ENCODE peak calls at places on chromosomes 3 and 15, in nine cellular contexts. A is stimulated activated CD4-positive, alpha-beta T cell treated with anti-CD3 and anti-CD28 coated beads, Interleukin-12 subunit alpha, Interleukin-12 subunit beta, amount 100 ng/mL, for 4 hours; R is GM19239; T is T-helper 17 cell; G is GM20000; N is T47D; Q is MCF 10A; L is body of pancreas; O is NCI-H2029. B is an unnamed sample.

GRCh38 chr3:19250959-19251610 is 102.8 kb downstream of the KCNH8 start:
- DNase-seq in A (no peak), R (no peak), T (no peak), G (no peak), N (no peak), Q (no peak), L (peak; percentile 36), O (no peak), B (no peak)

GRCh38 chr3:178063475-178063874 is 472.8 kb upstream of the KCNMB2 start:
- DNase-seq in A (no peak), R (no peak), T (no peak), G (no peak), N (no peak), Q (no peak), L (no peak), O (no peak), B (no peak)

GRCh38 chr3:167728176-167728575 is 6.5 kb downstream of the PDCD10 start:
- DNase-seq in A (no peak), R (no peak), T (no peak), G (no peak), N (no peak), Q (peak; percentile 49), L (no peak), O (no peak), B (no peak)

GRCh38 chr3:157614896-157615295 is 111.7 kb upstream of the VEPH1 start:
- DNase-seq in A (no peak), R (no peak), T (no peak), G (no peak), N (no peak), Q (no peak), L (no peak), O (no peak), B (no peak)

GRCh38 chr3:127970966-127971592 is 56.0 kb downstream of the KBTBD12 start:
- DNase-seq in A (no peak), R (peak; percentile 29), T (no peak), G (peak; percentile 59), N (peak; percentile 50), Q (peak; percentile 66), L (peak; percentile 24), O (peak; percentile 52), B (no peak)

GRCh38 chr15:58875343-58875742 is 58.1 kb downstream of the SLTM start:
- DNase-seq in A (no peak), R (no peak), T (no peak), G (no peak), N (no peak), Q (peak; percentile 56), L (no peak), O (no peak), B (no peak)

GRCh38 chr3:47522082-47522987 is 8.8 kb upstream of the ELP6 start:
- DNase-seq in A (peak; percentile 64), R (peak; percentile 73), T (peak; percentile 52), G (peak; percentile 85), N (peak; percentile 43), Q (peak; percentile 87), L (peak; percentile 88), O (peak; percentile 93), B (peak; percentile 83)

GRCh38 chr3:181720281-181720680 is 8.6 kb downstream of the SOX2 start:
- DNase-seq in A (no peak), R (no peak), T (no peak), G (no peak), N (no peak), Q (no peak), L (no peak), O (no peak), B (no peak)

GRCh38 chr15:63896336-63897115 is 62.8 kb upstream of the HERC1 start:
- DNase-seq in A (no peak), R (peak; percentile 75), T (no peak), G (peak; percentile 83), N (no peak), Q (peak; percentile 44), L (peak; percentile 68), O (no peak), B (no peak)

GRCh38 chr3:178393833-178394232 is 142.4 kb upstream of the KCNMB2 start:
- DNase-seq in A (no peak), R (no peak), T (no peak), G (no peak), N (no peak), Q (peak; percentile 54), L (no peak), O (no peak), B (no peak)

GRCh38 chr3:64266983-64267382 is 41.7 kb upstream of the PRICKLE2 start:
- DNase-seq in A (no peak), R (no peak), T (no peak), G (no peak), N (no peak), Q (no peak), L (no peak), O (no peak), B (no peak)

GRCh38 chr3:13548696-13549512 is at the start of gene FBLN2:
- DNase-seq in A (peak; percentile 23), R (no peak), T (no peak), G (peak; percentile 55), N (no peak), Q (no peak), L (no peak), O (peak; percentile 13), B (no peak)

GRCh38 chr15:100941536-100941935 is 22.4 kb downstream of the LRRK1 start:
- DNase-seq in A (no peak), R (no peak), T (no peak), G (peak; percentile 58), N (no peak), Q (no peak), L (no peak), O (no peak), B (no peak)

GRCh38 chr3:69012111-69012835 is 1.2 kb downstream of the EOGT start:
- DNase-seq in A (no peak), R (no peak), T (no peak), G (no peak), N (peak; percentile 5), Q (peak; percentile 82), L (peak; percentile 56), O (no peak), B (peak; percentile 81)

GRCh38 chr3:197183582-197183981 is 114.8 kb downstream of the DLG1 start:
- DNase-seq in A (no peak), R (no peak), T (no peak), G (no peak), N (no peak), Q (no peak), L (no peak), O (no peak), B (no peak)

GRCh38 chr3:113695818-113696645 is at the start of gene USF3:
- DNase-seq in A (peak; percentile 76), R (peak; percentile 78), T (peak; percentile 87), G (peak; percentile 97), N (peak; percentile 84), Q (peak; percentile 60), L (peak; percentile 79), O (peak; percentile 23), B (peak; percentile 85)

GRCh38 chr3:4355401-4356224 is 52.4 kb downstream of the SETMAR start:
- DNase-seq in A (no peak), R (no peak), T (no peak), G (no peak), N (no peak), Q (no peak), L (peak; percentile 64), O (no peak), B (no peak)

GRCh38 chr15:70258369-70259029 is 160.8 kb upstream of the TLE3 start:
- DNase-seq in A (peak; percentile 50), R (no peak), T (peak; percentile 11), G (peak; percentile 55), N (no peak), Q (peak; percentile 59), L (peak; percentile 59), O (no peak), B (no peak)

GRCh38 chr15:53196235-53196634 is 406.1 kb upstream of the ONECUT1 start:
- DNase-seq in A (no peak), R (no peak), T (no peak), G (no peak), N (no peak), Q (no peak), L (no peak), O (no peak), B (no peak)

GRCh38 chr3:169534439-169534838 is 129.1 kb downstream of the MECOM start:
- DNase-seq in A (no peak), R (no peak), T (no peak), G (no peak), N (peak; percentile 66), Q (no peak), L (no peak), O (no peak), B (no peak)

GRCh38 chr3:129558076-129558771 is 15.2 kb downstream of the H1-8 start:
- DNase-seq in A (no peak), R (no peak), T (no peak), G (no peak), N (no peak), Q (no peak), L (no peak), O (no peak), B (no peak)

GRCh38 chr3:151219056-151219455 is 16.0 kb upstream of the GPR171 start:
- DNase-seq in A (no peak), R (no peak), T (no peak), G (no peak), N (no peak), Q (peak; percentile 36), L (no peak), O (no peak), B (no peak)

GRCh38 chr3:66376568-66376967 is 124.3 kb downstream of the LRIG1 start:
- DNase-seq in A (no peak), R (no peak), T (no peak), G (no peak), N (no peak), Q (peak; percentile 90), L (peak; percentile 86), O (no peak), B (no peak)

GRCh38 chr3:52781741-52782140 is 4.3 kb downstream of the ITIH1 start:
- DNase-seq in A (no peak), R (no peak), T (no peak), G (no peak), N (no peak), Q (no peak), L (no peak), O (no peak), B (no peak)

GRCh38 chr15:95470529-95470928 is 860.0 kb upstream of the NR2F2 start:
- DNase-seq in A (no peak), R (no peak), T (no peak), G (no peak), N (no peak), Q (no peak), L (no peak), O (no peak), B (no peak)

GRCh38 chr3:60886518-60886917 is 364.7 kb downstream of the FHIT start:
- DNase-seq in A (no peak), R (no peak), T (no peak), G (no peak), N (no peak), Q (no peak), L (no peak), O (no peak), B (no peak)

GRCh38 chr3:63387568-63387967 is 109.5 kb downstream of the SYNPR start:
- DNase-seq in A (no peak), R (no peak), T (no peak), G (no peak), N (no peak), Q (no peak), L (no peak), O (no peak), B (no peak)

GRCh38 chr15:36947035-36947719 is 153.2 kb downstream of the MEIS2 start:
- DNase-seq in A (no peak), R (no peak), T (no peak), G (no peak), N (no peak), Q (no peak), L (no peak), O (no peak), B (no peak)

GRCh38 chr15:90892498-90893174 is 8.3 kb downstream of the FES start:
- DNase-seq in A (no peak), R (no peak), T (no peak), G (no peak), N (no peak), Q (no peak), L (no peak), O (no peak), B (no peak)

GRCh38 chr15:34512628-34513027 is 70.8 kb downstream of the GOLGA8B start:
- DNase-seq in A (no peak), R (no peak), T (no peak), G (no peak), N (no peak), Q (no peak), L (no peak), O (no peak), B (no peak)

GRCh38 chr3:78285032-78285728 is 1245.3 kb downstream of the ROBO2 start:
- DNase-seq in A (no peak), R (no peak), T (no peak), G (no peak), N (no peak), Q (no peak), L (no peak), O (no peak), B (no peak)